ENCODE peak calls at places on chromosomes 7 and 10, in six cellular contexts. K, E, Y, R, G and I are unnamed samples.

GRCh38 chr10:69389827-69390490 is 26.8 kb downstream of the TACR2 start:
- DNase-seq in K (no peak), Y (peak; percentile 32), G (no peak), E (peak; percentile 5), R (no peak), I (no peak)

GRCh38 chr7:155862516-155863257 is 50.4 kb upstream of the SHH start:
- DNase-seq in E (no peak), R (no peak), K (no peak), G (no peak), Y (no peak), I (no peak)

GRCh38 chr10:5369362-5370158 is 4.8 kb downstream of the UCN3 start:
- DNase-seq in R (no peak), G (no peak), Y (no peak), K (no peak), E (no peak), I (no peak)

GRCh38 chr10:13613519-13613918 is 26.8 kb downstream of the PRPF18 start:
- DNase-seq in K (no peak), G (no peak), R (no peak), E (no peak), Y (peak; percentile 37), I (peak; percentile 35)

GRCh38 chr10:79019961-79020491 is 48.7 kb upstream of the ZMIZ1 start:
- DNase-seq in Y (no peak), K (peak; percentile 60), E (no peak), R (no peak), G (no peak), I (no peak)

GRCh38 chr10:18735711-18736110 is 76.5 kb downstream of the ARL5B start:
- DNase-seq in G (no peak), R (no peak), E (no peak), K (no peak), Y (no peak), I (no peak)

GRCh38 chr7:11436773-11437524 is 395.0 kb downstream of the THSD7A start:
- DNase-seq in R (no peak), G (no peak), E (no peak), Y (no peak), K (no peak), I (no peak)

GRCh38 chr10:62373995-62374861 is at the start of gene ZNF365:
- DNase-seq in G (peak; percentile 38), K (peak; percentile 58), R (no peak), Y (peak; percentile 52), E (peak; percentile 37), I (no peak)

GRCh38 chr10:92042541-92042940 is 119.0 kb downstream of the BTAF1 start:
- DNase-seq in Y (no peak), K (no peak), E (no peak), G (no peak), R (no peak), I (no peak)

GRCh38 chr7:98177553-98177952 is 33.7 kb upstream of the BHLHA15 start:
- DNase-seq in E (no peak), R (no peak), G (no peak), Y (no peak), K (no peak), I (no peak)

GRCh38 chr7:102106625-102107024 is 180.0 kb upstream of the SH2B2 start:
- DNase-seq in K (no peak), Y (no peak), R (no peak), E (no peak), G (no peak), I (no peak)

GRCh38 chr10:111565542-111565941 is 488.7 kb downstream of the ADRA2A start:
- DNase-seq in G (no peak), R (no peak), K (no peak), E (no peak), Y (no peak), I (no peak)

GRCh38 chr7:18503068-18503859 is 7.7 kb downstream of the HDAC9 start:
- DNase-seq in G (no peak), Y (peak; percentile 55), K (no peak), E (no peak), R (no peak), I (no peak)

GRCh38 chr10:12564173-12564572 is 214.8 kb downstream of the CAMK1D start:
- DNase-seq in Y (peak; percentile 62), R (no peak), K (no peak), E (no peak), G (no peak), I (no peak)

GRCh38 chr10:109282510-109282909 is 640.8 kb downstream of the XPNPEP1 start:
- DNase-seq in E (no peak), R (no peak), K (no peak), Y (peak; percentile 82), G (no peak), I (no peak)

GRCh38 chr7:102467581-102468415 is 3.0 kb downstream of the LRWD1 start:
- DNase-seq in R (no peak), K (peak; percentile 55), E (no peak), G (no peak), Y (no peak), I (no peak)

GRCh38 chr10:18214692-18215563 is 74.7 kb downstream of the CACNB2 start:
- DNase-seq in R (peak; percentile 1), E (no peak), K (peak; percentile 68), Y (no peak), G (peak; percentile 38), I (no peak)

GRCh38 chr7:6172331-6173295 is 99.8 kb downstream of the CYTH3 start:
- DNase-seq in G (no peak), R (no peak), Y (no peak), E (no peak), K (no peak), I (no peak)

GRCh38 chr10:28393956-28394568 is 91.2 kb upstream of the MPP7 start:
- DNase-seq in E (peak; percentile 23), K (peak; percentile 73), G (peak; percentile 38), Y (peak; percentile 24), R (no peak), I (peak; percentile 31)

GRCh38 chr10:89476676-89477075 is 58.7 kb downstream of the SLC16A12 start:
- DNase-seq in G (no peak), K (no peak), E (no peak), Y (peak; percentile 90), R (no peak), I (no peak)

GRCh38 chr7:71988176-71988575 is 424.0 kb downstream of the CALN1 start:
- DNase-seq in Y (no peak), K (no peak), R (no peak), G (no peak), E (no peak), I (no peak)

GRCh38 chr10:42850931-42851330 is 68.3 kb downstream of the BMS1 start:
- DNase-seq in R (no peak), E (no peak), G (no peak), K (no peak), Y (no peak), I (no peak)

GRCh38 chr7:69677054-69677847 is 79.0 kb downstream of the AUTS2 start:
- DNase-seq in E (no peak), G (no peak), K (no peak), R (no peak), Y (no peak), I (peak; percentile 26)